ENCODE peak calls at places on chromosomes 11 and 22, in six cellular contexts. N is activated CD4-positive, alpha-beta T cell treated with anti-CD3 and anti-CD28 coated beads, Interleukin-2, amount 10 ng/mL, durations not matched to agents 7 days and 5 days; M is MM.1S; L is colonic mucosa; O is choroid plexus epithelial cell; C is M059J. F is an unnamed sample.
A peak's percentile ranks its signal among the peaks of the same experiment; 100 is the strongest.

GRCh38 chr11:109858152-109858551 is 235.0 kb upstream of the ZC3H12C start:
- DNase-seq in O (no peak), M (no peak), C (peak; percentile 25), N (no peak), L (no peak), F (no peak)

GRCh38 chr11:2794419-2794795 is 91.2 kb downstream of the CDKN1C start:
- DNase-seq in M (no peak), O (no peak), C (no peak), N (no peak), L (no peak), F (no peak)

GRCh38 chr22:37275622-37276021 is 6.7 kb upstream of the CYTH4 start:
- DNase-seq in L (no peak), M (no peak), C (no peak), N (peak; percentile 34), O (no peak), F (no peak)

GRCh38 chr22:36366291-36366708 is 21.5 kb downstream of the MYH9 start:
- DNase-seq in N (no peak), C (peak; percentile 61), L (no peak), M (no peak), O (peak; percentile 62), F (no peak)

GRCh38 chr11:70483077-70483861 is 84.9 kb downstream of the CTTN start:
- DNase-seq in O (peak; percentile 71), C (peak; percentile 75), L (no peak), M (no peak), N (no peak), F (no peak)

GRCh38 chr11:110147965-110148709 is 54.9 kb downstream of the ZC3H12C start:
- DNase-seq in M (no peak), C (peak; percentile 86), O (peak; percentile 80), L (no peak), N (no peak), F (no peak)

GRCh38 chr11:119599864-119600593 is 129.0 kb downstream of the NECTIN1 start:
- DNase-seq in M (no peak), L (no peak), N (no peak), O (no peak), C (peak; percentile 59), F (no peak)

GRCh38 chr11:1390603-1391164 is 950 bp downstream of the BRSK2 start:
- DNase-seq in L (no peak), N (no peak), C (no peak), M (no peak), O (no peak), F (peak; percentile 77)

GRCh38 chr11:33668468-33668825 is 32.2 kb downstream of the C11orf91 start:
- DNase-seq in L (no peak), N (no peak), O (no peak), M (no peak), C (no peak), F (no peak)

GRCh38 chr11:100910808-100911207 is 218.8 kb downstream of the PGR start:
- DNase-seq in C (no peak), L (no peak), O (no peak), M (peak; percentile 89), N (no peak), F (no peak)

GRCh38 chr11:114059984-114060401 is 482 bp downstream of the ZBTB16 start:
- DNase-seq in O (peak; percentile 78), C (no peak), N (peak; percentile 14), M (no peak), L (peak; percentile 58), F (peak; percentile 55)

F was measured in Caco-2.